ENCODE peak calls at places on chromosomes 2 and 18, in five cellular contexts. F is A549, D is endodermal cell, Y is GDM1, W is activated T-helper 1 cell treated with Interleukin-2 at 50 U/mL for 16 hours. L is an unnamed sample.

GRCh38 chr2:10817413-10817812 is 4.8 kb upstream of the PDIA6 start:
- DNase-seq in W (no peak), Y (no peak), D (peak), F (no peak), L (no peak)

GRCh38 chr2:52810460-52810859 is 957.1 kb upstream of the CHAC2 start:
- DNase-seq in W (no peak), F (peak), Y (no peak), D (peak), L (no peak)

GRCh38 chr18:8029061-8029460 is 461.9 kb downstream of the PTPRM start:
- DNase-seq in W (no peak), D (no peak), Y (no peak), F (no peak), L (no peak)

GRCh38 chr2:124018894-124019293 is 6.2 kb upstream of the CNTNAP5 start:
- DNase-seq in F (no peak), Y (no peak), D (no peak), W (no peak), L (no peak)

GRCh38 chr2:74789278-74789677 is 44.6 kb upstream of the HK2 start:
- DNase-seq in W (no peak), F (no peak), D (no peak), Y (no peak), L (no peak)

GRCh38 chr2:133480707-133481429 is 87.4 kb downstream of the NCKAP5 start:
- DNase-seq in D (no peak), Y (no peak), F (no peak), W (no peak), L (no peak)

GRCh38 chr18:34280653-34281052 is 55.9 kb upstream of the NOL4 start:
- DNase-seq in F (no peak), D (no peak), Y (no peak), W (no peak), L (no peak)

GRCh38 chr2:204108301-204108700 is 171.7 kb downstream of the ICOS start:
- DNase-seq in W (peak), Y (no peak), F (peak), D (peak), L (no peak)

GRCh38 chr18:57430983-57431382 is 4.2 kb upstream of the ONECUT2 start:
- DNase-seq in F (no peak), D (peak), Y (no peak), W (no peak), L (no peak)

GRCh38 chr2:232689152-232689910 is 7.8 kb upstream of the GIGYF2 start:
- DNase-seq in D (peak), W (no peak), F (no peak), Y (no peak), L (no peak)

GRCh38 chr2:12861344-12861942 is 144.7 kb downstream of the TRIB2 start:
- DNase-seq in Y (no peak), F (no peak), D (no peak), W (no peak), L (no peak)

GRCh38 chr2:105917688-105918087 is 173.0 kb downstream of the NCK2 start:
- DNase-seq in F (no peak), Y (no peak), W (no peak), D (no peak), L (no peak)

GRCh38 chr2:44974064-44974715 is 32.7 kb downstream of the SIX3 start:
- DNase-seq in W (no peak), Y (no peak), F (peak), D (peak), L (peak)

GRCh38 chr2:42371621-42372473 is 10.8 kb upstream of the COX7A2L start:
- DNase-seq in D (peak), F (no peak), Y (no peak), W (no peak), L (no peak)

GRCh38 chr18:47150824-47151366 is 595 bp upstream of the HDHD2 start:
- DNase-seq in W (no peak), F (no peak), D (no peak), Y (no peak), L (no peak)

GRCh38 chr2:135030826-135031225 is 16.4 kb downstream of the MAP3K19 start:
- DNase-seq in W (no peak), Y (no peak), D (peak), F (peak), L (no peak)

GRCh38 chr2:72115361-72116080 is 32.1 kb downstream of the CYP26B1 start:
- DNase-seq in W (no peak), Y (no peak), F (peak), D (peak), L (no peak)

GRCh38 chr2:109419960-109420370 is 193.8 kb downstream of the SEPTIN10 start:
- DNase-seq in F (no peak), D (no peak), Y (no peak), W (no peak), L (no peak)

GRCh38 chr2:44267269-44268258 is 7.7 kb upstream of the SLC3A1 start:
- DNase-seq in Y (no peak), W (no peak), F (no peak), D (no peak), L (no peak)

GRCh38 chr18:48028081-48028480 is 97.6 kb upstream of the SMAD2 start:
- DNase-seq in D (no peak), F (no peak), Y (no peak), W (no peak), L (no peak)